ENCODE peak calls at places on chromosomes 4 and X, in nine cellular contexts. J is suprapubic skin, H is stomach, A is upper lobe of left lung, G is transverse colon, N is SK-N-SH, X is GM12878, S is A549, T is H1. F is an unnamed sample.

GRCh38 chrX:65926095-65927019 is 113.5 kb downstream of the VSIG4 start:
- DNase-seq in S (no peak), G (peak; percentile 11), H (no peak), J (no peak), A (no peak), T (no peak), N (no peak), X (peak; percentile 48), F (no peak)

GRCh38 chrX:38816158-38816557 is 14.9 kb downstream of the MID1IP1 start:
- DNase-seq in N (no peak), A (no peak), H (no peak), S (no peak), J (no peak), X (no peak), G (no peak), T (no peak), F (no peak)

GRCh38 chrX:7972586-7972985 is 45.4 kb upstream of the PNPLA4 start:
- DNase-seq in N (no peak), H (no peak), A (no peak), T (no peak), S (no peak), X (no peak), J (no peak), G (no peak), F (no peak)

GRCh38 chr4:69828828-69829227 is 31.1 kb downstream of the SULT1E1 start:
- DNase-seq in H (no peak), N (no peak), S (no peak), G (no peak), J (no peak), T (no peak), A (no peak), X (no peak), F (no peak)

GRCh38 chr4:122555216-122555615 is 65.7 kb downstream of the IL21 start:
- DNase-seq in J (no peak), S (no peak), T (no peak), H (no peak), N (no peak), G (no peak), X (no peak), A (no peak), F (no peak)

GRCh38 chrX:27057883-27058282 is 405.3 kb downstream of the PPP4R3C start:
- DNase-seq in X (no peak), G (no peak), N (no peak), J (no peak), H (no peak), A (no peak), T (peak; percentile 9), S (no peak), F (no peak)

GRCh38 chr4:3262208-3263052 is 13.5 kb downstream of the MSANTD1 start:
- DNase-seq in H (peak; percentile 17), S (no peak), A (peak; percentile 16), X (no peak), J (no peak), T (no peak), G (peak; percentile 3), N (peak; percentile 30), F (no peak)

GRCh38 chrX:132022115-132022862 is 813 bp upstream of the STK26 start:
- DNase-seq in S (peak; percentile 14), N (peak; percentile 19), H (no peak), T (no peak), G (peak; percentile 6), X (no peak), A (no peak), J (peak; percentile 61), F (no peak)

GRCh38 chrX:65581661-65582339 is 47.2 kb upstream of the LAS1L start:
- DNase-seq in H (peak; percentile 65), X (no peak), G (peak; percentile 70), T (peak; percentile 10), A (peak; percentile 69), N (peak; percentile 57), J (peak; percentile 68), S (peak; percentile 59), F (peak; percentile 28)

GRCh38 chrX:49163555-49164419 is 1.2 kb downstream of the MAGIX start:
- DNase-seq in G (peak; percentile 88), S (peak; percentile 72), T (peak; percentile 49), X (peak; percentile 42), A (peak; percentile 91), N (peak; percentile 90), H (peak; percentile 86), J (peak; percentile 92), F (peak; percentile 90)

GRCh38 chrX:80021611-80022010 is 7.1 kb downstream of the TBX22 start:
- DNase-seq in N (peak; percentile 13), A (no peak), G (no peak), T (no peak), J (no peak), H (no peak), X (no peak), S (no peak), F (no peak)

GRCh38 chr4:57158221-57158620 is 48.0 kb upstream of the IGFBP7 start:
- DNase-seq in N (peak; percentile 42), H (no peak), G (no peak), X (no peak), A (no peak), T (no peak), J (no peak), S (no peak), F (no peak)

GRCh38 chr4:42643685-42644084 is 13.2 kb downstream of the ATP8A1 start:
- DNase-seq in A (no peak), X (peak; percentile 81), H (no peak), N (no peak), T (no peak), G (no peak), J (no peak), S (no peak), F (no peak)

GRCh38 chr4:113781439-113782040 is 20.0 kb upstream of the CAMK2D start:
- DNase-seq in J (no peak), S (peak; percentile 10), X (no peak), N (peak; percentile 33), T (no peak), A (no peak), H (no peak), G (no peak), F (no peak)

GRCh38 chr4:166195101-166195500 is 322.1 kb downstream of the TLL1 start:
- DNase-seq in H (no peak), X (no peak), T (no peak), G (no peak), A (no peak), J (no peak), N (no peak), S (no peak), F (no peak)

GRCh38 chr4:159768011-159768410 is 665.1 kb downstream of the RAPGEF2 start:
- DNase-seq in A (no peak), G (no peak), X (no peak), J (no peak), H (no peak), S (no peak), N (no peak), T (no peak), F (no peak)

GRCh38 chr4:94960703-94961102 is 202.9 kb downstream of the BMPR1B start:
- DNase-seq in J (no peak), A (no peak), S (no peak), G (no peak), H (no peak), X (no peak), T (no peak), N (no peak), F (no peak)

GRCh38 chr4:99943904-99944437 is 2.4 kb downstream of the DNAJB14 start:
- DNase-seq in A (no peak), X (no peak), H (no peak), N (no peak), T (no peak), J (no peak), G (no peak), S (no peak), F (no peak)

GRCh38 chr4:128288689-128289106 is 1.1 kb upstream of the PGRMC2 start:
- DNase-seq in H (peak; percentile 34), S (no peak), A (peak; percentile 27), X (peak; percentile 17), G (peak; percentile 30), J (no peak), N (no peak), T (no peak), F (no peak)

GRCh38 chr4:36278789-36279188 is 2.6 kb upstream of the DTHD1 start:
- DNase-seq in N (no peak), X (no peak), G (no peak), J (no peak), A (no peak), S (no peak), T (no peak), H (no peak), F (no peak)

GRCh38 chr4:174037631-174038030 is 245.8 kb downstream of the FBXO8 start:
- DNase-seq in J (no peak), A (no peak), S (no peak), N (no peak), G (no peak), H (no peak), X (no peak), T (no peak), F (no peak)

DNA sequence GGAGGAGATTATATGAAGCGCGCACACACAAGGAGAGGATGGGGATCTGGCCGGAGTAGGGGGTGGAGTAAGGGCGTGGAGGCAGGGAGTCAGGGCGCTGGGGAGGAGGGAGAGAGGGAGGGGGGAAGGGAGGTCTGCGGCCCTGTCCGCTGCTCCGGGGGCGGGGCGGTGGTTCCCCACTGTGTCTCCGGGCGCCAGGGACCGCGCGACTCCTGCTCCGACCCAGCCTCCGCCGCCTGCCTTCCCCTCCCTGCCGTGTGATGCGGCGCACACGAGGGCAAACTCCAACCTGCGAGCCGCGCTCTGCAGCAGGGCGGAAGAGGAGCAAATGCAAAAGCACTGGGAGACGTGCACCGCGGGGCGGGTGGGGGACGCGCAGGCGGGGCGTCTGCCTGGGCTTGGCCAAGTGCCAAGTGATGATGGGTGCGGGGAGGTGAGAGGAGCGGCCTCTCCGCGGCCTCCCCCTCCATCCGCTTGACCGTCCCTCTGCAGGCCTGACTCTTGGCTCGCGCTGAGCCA is at the start of gene DCHS2:
- DNase-seq in S (peak; percentile 12), N (peak; percentile 55), J (peak; percentile 57), A (no peak), G (peak; percentile 24), H (no peak), T (no peak), X (no peak), F (no peak)
- TF ChIP-seq EP300 in S (no peak), N (no peak), J (no peak), A (no peak), G (no peak), H (no peak), T (no peak), X (no peak), F (no peak)

GRCh38 chrX:46791927-46792825 is 33.3 kb upstream of the SLC9A7 start:
- DNase-seq in G (no peak), A (peak; percentile 42), T (no peak), H (peak; percentile 41), X (peak; percentile 68), N (no peak), J (no peak), S (peak; percentile 65), F (peak; percentile 4)
- H3K27ac ChIP-seq in G (no peak overlapping the region), A (peak overlapping the region; percentile 37), T (no peak overlapping the region), H (peak overlapping the region; percentile 44), X (peak overlapping the region; percentile 67), N (peak overlapping the region; percentile 96), J (peak overlapping the region; percentile 64), S (peak overlapping the region; percentile 91), F (peak overlapping the region; percentile 41)

GRCh38 chrX:137194164-137194563 is 160.4 kb upstream of the GPR101 start:
- DNase-seq in S (peak; percentile 5), X (peak; percentile 1), G (no peak), N (peak; percentile 16), A (no peak), H (peak; percentile 27), T (peak; percentile 3), J (no peak), F (no peak)
- TF ChIP-seq CTCF in S (peak; percentile 29), X (peak; percentile 64), G (peak; percentile 18), N (peak; percentile 60), A (peak; percentile 19), H (no peak), T (peak; percentile 69), J (peak; percentile 19), F (no peak)

GRCh38 chrX:136762820-136763452 is 17.8 kb downstream of the ARHGEF6 start:
- DNase-seq in T (no peak), N (no peak), X (no peak), S (no peak), H (no peak), A (no peak), G (no peak), J (no peak), F (no peak)
- TF ChIP-seq EP300 in T (no peak), N (no peak), X (no peak), S (no peak), H (no peak), A (no peak), G (no peak), J (no peak), F (no peak)

F was measured in tibial nerve.